ENCODE peak calls at places on chromosome 5, in four cellular contexts. H is GM23338, L is SK-N-SH, E is H1. A is an unnamed sample.

GRCh38 chr5:59799668-59800374 is 93.7 kb downstream of the PDE4D start:
- DNase-seq in E (no peak), H (peak), L (peak), A (peak)

GRCh38 chr5:93579561-93580386 is 1.2 kb downstream of the NR2F1-AS1 start:
- DNase-seq in H (peak), E (peak), L (peak), A (no peak)

GRCh38 chr5:34415559-34416198 is 240.4 kb upstream of the RAI14 start:
- DNase-seq in E (no peak), H (peak), L (no peak), A (no peak)

GRCh38 chr5:55982957-55983381 is 11.8 kb downstream of the IL6ST start:
- DNase-seq in H (peak), E (no peak), L (no peak), A (no peak)

GRCh38 chr5:77213601-77214000 is 3.1 kb downstream of the PDE8B start:
- DNase-seq in E (no peak), H (no peak), L (no peak), A (no peak)

GRCh38 chr5:75461679-75462078 is 49.8 kb downstream of the CERT1 start:
- DNase-seq in E (no peak), L (no peak), H (no peak), A (no peak)

GRCh38 chr5:95818181-95819147 is 4.1 kb downstream of the GLRX start:
- DNase-seq in H (no peak), L (no peak), E (no peak), A (no peak)

GRCh38 chr5:176497852-176498251 is 39.4 kb downstream of the RNF44 start:
- DNase-seq in H (no peak), L (no peak), E (no peak), A (no peak)

GRCh38 chr5:108212775-108213346 is 169.0 kb downstream of the FBXL17 start:
- DNase-seq in H (peak), E (no peak), L (no peak), A (no peak)

GRCh38 chr5:134029156-134029555 is 24.4 kb upstream of the VDAC1 start:
- DNase-seq in E (no peak), H (no peak), L (no peak), A (no peak)

GRCh38 chr5:97071993-97072392 is 70.4 kb downstream of the LIX1 start:
- DNase-seq in E (no peak), H (no peak), L (no peak), A (no peak)

GRCh38 chr5:127307868-127308267 is 17.3 kb downstream of the MEGF10 start:
- DNase-seq in L (no peak), H (peak), E (no peak), A (no peak)

GRCh38 chr5:116709082-116709481 is 134.5 kb upstream of the SEMA6A start:
- DNase-seq in H (no peak), L (no peak), E (no peak), A (no peak)

GRCh38 chr5:1439388-1440097 is 5.7 kb downstream of the SLC6A3 start:
- DNase-seq in E (no peak), H (no peak), L (peak), A (no peak)

GRCh38 chr5:919356-920000 is 26.8 kb downstream of the TRIP13 start:
- DNase-seq in L (no peak), E (no peak), H (no peak), A (no peak)

DNA sequence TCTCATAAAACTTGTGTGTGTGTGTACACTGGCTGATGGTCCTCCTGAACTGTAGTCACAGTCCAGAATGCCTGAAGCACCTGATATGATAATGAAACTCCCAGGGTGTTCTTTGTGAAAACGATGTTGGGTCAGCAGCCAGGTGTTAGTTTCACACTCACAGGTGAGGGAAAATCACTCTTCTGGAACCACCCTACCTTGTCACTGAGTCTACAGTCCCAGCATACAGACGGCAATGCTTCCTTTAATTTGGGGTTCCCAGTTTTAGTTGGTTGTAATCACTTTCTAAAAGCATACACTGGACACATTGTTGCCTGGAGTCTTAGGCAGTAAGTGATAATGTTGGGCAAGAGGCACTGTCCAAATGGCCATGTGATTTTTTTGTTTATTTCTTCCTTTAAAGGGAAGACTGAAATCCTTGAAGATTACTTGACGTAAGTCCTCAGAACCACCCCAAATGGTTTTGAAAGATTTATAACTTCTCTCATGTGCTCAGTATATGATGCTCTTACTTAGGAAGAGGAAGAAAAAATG is 18.2 kb upstream of the MGAT1 start:
- DNase-seq in E (no peak), L (no peak), H (no peak), A (no peak)
- TF ChIP-seq POLR2AphosphoS5 in E (no peak), L (no peak), H (no peak), A (no peak)

GRCh38 chr5:106454651-106455415 is 1215.9 kb downstream of the EFNA5 start:
- DNase-seq in H (peak), L (peak), E (peak), A (peak)
- H2AFZ ChIP-seq in H (peak), L (no peak), E (peak), A (peak)

GRCh38 chr5:172806897-172807672 is 27.0 kb upstream of the ERGIC1 start:
- DNase-seq in E (peak), L (no peak), H (peak), A (peak)
- TF ChIP-seq POLR2AphosphoS5 in E (no peak), L (no peak), H (no peak), A (peak)

DNA sequence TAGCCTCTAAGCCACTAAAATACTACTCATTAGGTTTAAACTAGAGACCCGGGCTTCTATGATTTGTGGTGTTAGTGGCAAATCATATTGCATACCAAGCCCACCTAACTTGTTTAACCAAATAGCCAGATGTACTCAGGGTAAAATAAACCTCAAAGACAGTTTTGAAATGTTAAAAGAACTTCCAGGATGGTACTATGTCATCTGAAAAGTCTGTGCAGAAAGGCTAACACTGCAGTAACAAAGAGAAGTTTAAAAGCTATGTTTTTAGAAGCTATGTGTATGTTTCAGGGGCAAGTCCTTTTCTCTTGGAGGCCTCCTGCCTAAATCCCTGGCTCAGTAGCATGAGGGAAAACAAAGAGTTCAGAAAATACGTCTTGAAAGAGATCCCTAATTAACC is 84.9 kb upstream of the IL7R start:
- DNase-seq in E (no peak), H (no peak), L (no peak), A (no peak)
- H2AFZ ChIP-seq in E (no peak), H (no peak), L (no peak), A (no peak)

DNA sequence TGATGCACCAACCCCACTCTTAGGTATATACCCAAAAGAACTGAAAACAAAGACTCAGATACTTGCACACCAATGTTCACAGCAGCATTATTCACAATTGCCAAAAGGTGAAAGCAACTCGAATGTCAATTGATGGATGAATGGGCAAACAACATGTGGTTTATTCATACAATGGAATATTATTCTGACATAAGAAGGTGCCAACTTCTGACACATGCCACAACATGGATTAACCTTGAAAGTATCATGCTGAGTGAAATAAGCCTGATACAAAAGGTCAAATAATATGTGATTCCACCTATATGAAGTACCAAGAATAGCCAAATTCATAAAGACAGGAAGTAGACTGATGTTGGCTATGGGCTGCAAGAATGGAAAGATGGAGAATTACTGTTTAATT is 35.0 kb downstream of the CTNND2 start:
- DNase-seq in L (no peak), E (no peak), H (no peak), A (no peak)
- TF ChIP-seq POLR2AphosphoS5 in L (no peak), E (no peak), H (no peak), A (no peak)

DNA sequence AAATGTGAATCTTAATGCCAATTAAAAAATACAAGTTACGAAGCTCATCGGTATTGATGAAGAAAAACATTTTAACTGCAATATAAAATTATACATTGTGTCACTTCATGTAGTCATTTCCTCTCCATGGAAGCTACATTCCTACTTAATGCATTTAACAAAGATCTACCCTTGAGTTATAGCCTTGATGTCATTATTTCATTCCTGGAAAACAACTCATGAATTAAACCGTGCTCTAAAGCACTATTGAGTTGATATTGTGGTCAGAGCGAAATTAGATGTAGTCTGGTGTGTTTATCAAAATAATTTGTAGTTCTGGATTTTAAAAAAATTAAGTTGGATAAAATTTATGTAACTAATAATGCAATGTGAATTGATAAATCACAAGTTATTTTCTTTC is 11.1 kb downstream of the C5orf47 start:
- DNase-seq in H (no peak), L (no peak), E (no peak), A (no peak)
- H2AFZ ChIP-seq in H (no peak), L (no peak), E (no peak), A (no peak)

GRCh38 chr5:31630931-31631330 is 8.0 kb upstream of the PDZD2 start:
- DNase-seq in L (peak), H (no peak), E (no peak), A (no peak)

GRCh38 chr5:31623249-31623648 is 15.7 kb upstream of the PDZD2 start:
- DNase-seq in E (no peak), H (no peak), L (no peak), A (no peak)

GRCh38 chr5:31625394-31625793 is 13.5 kb upstream of the PDZD2 start:
- DNase-seq in E (no peak), H (no peak), L (no peak), A (no peak)

GRCh38 chr5:31626604-31627234 is 12.2 kb upstream of the PDZD2 start:
- DNase-seq in L (no peak), E (no peak), H (no peak), A (no peak)

GRCh38 chr5:31626156-31626555 is 12.8 kb upstream of the PDZD2 start:
- DNase-seq in E (no peak), H (no peak), L (peak), A (no peak)
- TF ChIP-seq POLR2AphosphoS5 in E (no peak), H (no peak), L (no peak), A (no peak)

GRCh38 chr5:143537056-143537455 is 133.6 kb upstream of the NR3C1 start:
- DNase-seq in E (no peak), H (no peak), L (no peak), A (no peak)
- H2AFZ ChIP-seq in E (no peak), H (no peak), L (peak), A (peak)

GRCh38 chr5:179568731-179569130 is 18.4 kb downstream of the RUFY1 start:
- DNase-seq in E (no peak), L (no peak), H (no peak), A (no peak)
- TF ChIP-seq POLR2AphosphoS5 in E (no peak), L (no peak), H (no peak), A (no peak)

DNA sequence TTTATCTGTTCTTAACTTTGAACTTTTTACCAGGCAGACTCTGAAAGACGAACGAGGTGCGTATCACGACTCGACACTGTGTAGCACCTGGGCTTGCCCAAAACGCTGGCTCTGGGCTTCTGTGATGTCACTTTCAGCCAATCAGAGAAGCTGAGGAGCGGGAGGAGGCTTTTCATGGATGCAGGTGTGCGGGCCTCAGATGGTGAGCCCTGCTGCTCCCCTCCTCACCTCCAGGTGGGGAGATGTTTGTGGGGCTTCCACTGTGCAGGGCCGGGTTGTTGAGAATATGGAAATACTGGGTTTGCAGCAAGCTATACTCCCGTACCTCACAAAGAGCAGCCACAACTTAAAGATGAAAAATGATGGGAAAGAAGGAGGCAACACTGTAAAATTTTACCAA is 246.3 kb downstream of the IRX2 start:
- DNase-seq in H (peak), E (no peak), L (no peak), A (no peak)
- H2AFZ ChIP-seq in H (no peak), E (no peak), L (no peak), A (no peak)